ENCODE peak calls at places on chromosomes 11 and 22, in nine cellular contexts. V is endodermal cell, M is endothelial cell, G is NB4, A is heart right ventricle, O is lower leg skin, E is cardiac muscle cell, H is dorsolateral prefrontal cortex, L is vagina. Z is an unnamed sample.

GRCh38 chr11:111913997-111914396 is 1.5 kb downstream of the HSPB2 start:
- DNase-seq in H (peak; percentile 59), A (peak; percentile 77), L (no peak), E (peak; percentile 77), G (no peak), O (no peak), V (no peak), M (no peak), Z (no peak)

GRCh38 chr22:49738006-49738405 is 89.7 kb downstream of the BRD1 start:
- DNase-seq in G (no peak), A (no peak), H (no peak), O (peak; percentile 81), V (no peak), M (no peak), E (no peak), L (no peak), Z (no peak)

GRCh38 chr11:127818625-127819024 is 768.7 kb downstream of the ETS1 start:
- DNase-seq in G (no peak), O (no peak), A (no peak), E (no peak), M (no peak), V (no peak), H (no peak), L (no peak), Z (no peak)

GRCh38 chr22:42808516-42808915 is 48.6 kb downstream of the ARFGAP3 start:
- DNase-seq in L (no peak), V (no peak), O (no peak), G (no peak), A (no peak), H (no peak), M (no peak), E (no peak), Z (no peak)

GRCh38 chr11:86906198-86906597 is 49.0 kb downstream of the FZD4 start:
- DNase-seq in H (no peak), A (no peak), M (no peak), V (no peak), L (no peak), G (no peak), E (no peak), O (no peak), Z (no peak)

GRCh38 chr11:57637626-57638004 is 12.1 kb downstream of the YPEL4 start:
- DNase-seq in E (peak; percentile 29), L (no peak), H (peak; percentile 18), M (no peak), V (peak; percentile 89), A (no peak), G (no peak), O (no peak), Z (no peak)

GRCh38 chr22:29740216-29740615 is 20.4 kb downstream of the CABP7 start:
- DNase-seq in E (no peak), O (no peak), H (no peak), A (no peak), G (no peak), L (no peak), M (no peak), V (no peak), Z (no peak)

GRCh38 chr22:19918332-19919106 is 23.1 kb upstream of the COMT start:
- DNase-seq in A (no peak), L (no peak), M (no peak), H (no peak), G (no peak), O (no peak), V (no peak), E (no peak), Z (no peak)

GRCh38 chr11:115819014-115819413 is 314.8 kb upstream of the CADM1 start:
- DNase-seq in E (no peak), L (no peak), H (no peak), O (no peak), G (no peak), A (no peak), M (no peak), V (no peak), Z (no peak)

DNA sequence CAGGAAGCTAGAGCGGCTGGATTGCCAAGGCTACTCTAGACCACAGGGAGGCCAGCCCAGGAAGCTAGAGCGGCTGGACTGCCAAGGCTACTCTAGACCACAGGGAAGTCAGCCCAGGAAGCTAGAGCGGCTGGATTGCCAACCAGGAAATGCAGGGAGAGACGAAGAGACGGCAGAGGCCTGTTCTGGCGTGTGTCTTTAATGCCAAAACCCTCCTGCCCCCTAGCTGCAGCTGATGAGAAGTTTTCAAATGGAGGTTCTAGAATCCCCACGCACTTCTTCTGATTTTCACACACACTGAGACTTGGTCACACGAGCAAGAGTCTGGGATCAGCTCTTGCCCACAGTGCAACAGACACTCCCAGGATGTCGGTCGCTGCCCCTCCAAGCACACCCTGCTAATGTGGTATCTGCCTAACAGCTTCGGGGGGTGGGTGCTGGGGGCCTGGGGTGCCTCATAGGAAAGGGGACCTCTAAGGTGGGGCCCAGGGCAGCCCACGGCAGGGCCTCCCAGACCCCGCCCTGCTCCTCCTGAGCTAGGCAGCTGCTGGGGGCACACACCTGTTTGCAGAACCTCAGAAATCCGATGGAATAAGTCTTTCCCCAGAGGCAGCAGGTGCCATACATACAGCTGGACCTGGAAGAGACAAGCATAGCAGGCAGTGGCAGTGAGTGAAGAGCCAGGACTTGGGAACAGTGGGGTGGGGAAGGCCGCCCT is 28.5 kb downstream of the MAFF start:
- DNase-seq in M (peak; percentile 63), E (peak; percentile 70), L (no peak), V (peak; percentile 76), A (peak; percentile 43), O (peak; percentile 92), H (no peak), G (peak; percentile 56), Z (no peak)
- TF ChIP-seq CTCF in M (peak; percentile 43), E (peak; percentile 23), L (peak; percentile 39), V (peak; percentile 73), A (peak; percentile 54), O (no peak), H (peak; percentile 52), G (peak; percentile 46), Z (no peak)

DNA sequence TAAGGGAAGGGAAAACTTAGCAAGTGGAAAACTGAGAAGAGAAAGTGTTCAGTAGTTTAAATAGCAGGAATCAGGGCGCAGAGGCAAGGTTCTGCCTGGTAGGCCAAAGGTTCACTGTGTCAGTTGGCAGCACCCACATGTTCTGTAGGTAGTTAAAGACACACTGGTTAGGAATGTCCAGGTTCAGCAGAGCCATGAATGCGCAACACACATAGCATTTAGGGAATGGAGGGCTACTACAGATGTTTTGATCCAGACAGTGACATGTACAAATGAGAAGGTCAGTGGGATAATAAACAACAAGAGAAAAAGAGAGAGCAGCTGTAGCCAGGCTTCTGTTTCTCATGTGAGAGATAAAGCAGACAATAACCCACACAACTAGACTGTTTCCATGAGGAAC is 56.2 kb upstream of the ARHGAP42 start:
- DNase-seq in M (no peak), L (no peak), O (no peak), V (no peak), E (no peak), H (no peak), A (no peak), G (no peak), Z (no peak)
- TF ChIP-seq CTCF in M (no peak), L (no peak), O (no peak), V (no peak), E (no peak), H (no peak), A (no peak), G (no peak), Z (no peak)

GRCh38 chr11:69797156-69797555 is 22.0 kb upstream of the FGF4 start:
- DNase-seq in G (no peak), L (no peak), O (no peak), M (no peak), H (peak; percentile 90), E (no peak), V (no peak), A (no peak), Z (no peak)
- TF ChIP-seq CTCF in G (no peak), L (no peak), O (no peak), M (no peak), H (no peak), E (no peak), V (peak; percentile 40), A (no peak), Z (no peak)

DNA sequence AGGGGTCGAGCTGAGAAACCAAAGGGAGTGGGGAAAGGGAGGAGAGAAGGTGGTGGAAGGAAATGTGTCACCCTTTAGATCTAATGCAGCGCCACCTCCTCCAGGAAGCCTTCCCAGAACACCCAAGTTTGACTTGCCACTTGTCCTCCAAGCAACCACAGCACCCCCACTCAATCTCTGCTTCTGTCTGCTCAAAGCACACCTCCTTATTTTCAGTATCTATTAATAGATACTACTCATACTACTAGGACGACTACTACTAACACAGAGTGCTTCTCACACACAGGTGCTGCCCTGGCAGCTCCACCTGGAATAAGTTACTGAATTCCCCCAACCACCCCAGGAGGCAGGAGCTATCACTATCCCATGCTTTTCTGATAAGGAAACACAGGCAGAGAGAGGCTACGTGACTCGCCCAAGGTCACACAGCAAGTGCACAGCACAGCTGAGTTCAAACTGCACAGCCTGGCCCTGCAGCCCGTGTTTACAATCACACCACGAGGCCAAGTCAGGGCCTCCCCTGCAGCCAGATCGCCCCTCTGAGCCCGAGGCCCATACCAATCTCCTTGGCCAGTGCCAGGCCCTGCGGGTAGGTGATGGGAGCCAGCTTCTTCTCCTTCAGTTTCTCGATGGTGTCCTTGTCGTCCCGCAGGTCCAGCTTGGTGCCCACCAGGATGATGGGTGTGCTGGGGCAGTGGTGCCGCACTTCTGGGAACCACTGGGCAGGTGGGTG is 13.2 kb downstream of the RAC2 start:
- DNase-seq in L (no peak), V (peak; percentile 38), A (no peak), M (no peak), O (no peak), E (no peak), G (no peak), H (no peak), Z (no peak)
- TF ChIP-seq CTCF in L (no peak), V (no peak), A (no peak), M (no peak), O (no peak), E (no peak), G (no peak), H (no peak), Z (no peak)

GRCh38 chr11:17116121-17116520 is 38.7 kb upstream of the RPS13 start:
- DNase-seq in O (no peak), V (no peak), E (peak; percentile 7), M (no peak), G (peak; percentile 4), L (no peak), A (no peak), H (no peak), Z (no peak)
- TF ChIP-seq CTCF in O (no peak), V (no peak), E (no peak), M (no peak), G (no peak), L (no peak), A (no peak), H (no peak), Z (no peak)

DNA sequence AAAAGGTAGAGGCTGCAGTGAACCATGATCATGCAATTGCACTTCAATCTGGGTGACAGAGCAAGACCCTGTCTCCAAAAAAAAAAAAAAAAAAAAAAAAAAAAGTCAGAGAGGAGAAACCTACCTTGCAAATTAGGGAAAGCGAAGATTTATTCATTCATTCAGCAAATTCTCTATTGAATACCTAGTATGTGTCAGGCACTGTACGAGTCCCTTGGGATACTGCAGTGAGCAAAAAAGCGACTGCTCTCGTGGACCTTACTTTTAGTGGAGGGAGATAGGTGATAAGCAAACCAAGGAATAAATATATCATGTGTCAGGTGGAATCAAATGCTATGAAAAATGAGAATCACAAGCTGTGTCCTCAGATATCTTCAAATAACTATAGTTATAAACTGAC is 101.3 kb downstream of the STIM1 start:
- DNase-seq in A (no peak), G (no peak), M (no peak), V (no peak), L (no peak), H (no peak), E (no peak), O (no peak), Z (no peak)
- TF ChIP-seq CTCF in A (no peak), G (no peak), M (no peak), V (no peak), L (no peak), H (no peak), E (no peak), O (no peak), Z (no peak)